ENCODE peak calls at places on chromosomes 11 and 22, in nine cellular contexts. X, P, L, A, V, T, I, D and O are unnamed samples.

GRCh38 chr11:20102393-20102792 is 57.9 kb downstream of the DBX1 start:
- DNase-seq in D (no peak), X (no peak), L (no peak), P (no peak), T (peak; percentile 68), V (no peak), A (no peak), I (no peak), O (no peak)

GRCh38 chr11:128506999-128507591 is 80.3 kb downstream of the ETS1 start:
- DNase-seq in V (peak; percentile 63), L (no peak), D (peak; percentile 91), I (peak; percentile 86), A (peak; percentile 77), P (peak; percentile 97), T (peak; percentile 98), X (no peak), O (no peak)

GRCh38 chr11:35610636-35611035 is 7.6 kb upstream of the FJX1 start:
- DNase-seq in L (no peak), D (no peak), V (no peak), X (no peak), P (no peak), T (no peak), A (no peak), I (no peak), O (no peak)

GRCh38 chr11:100719362-100719761 is 32.3 kb downstream of the ARHGAP42 start:
- DNase-seq in L (peak; percentile 61), I (no peak), T (peak; percentile 8), X (no peak), D (no peak), A (no peak), V (peak; percentile 53), P (no peak), O (no peak)

GRCh38 chr11:111878385-111878765 is 590 bp downstream of the FDXACB1 start:
- DNase-seq in A (no peak), V (no peak), P (peak; percentile 10), D (no peak), T (peak; percentile 40), X (no peak), L (no peak), I (no peak), O (no peak)

GRCh38 chr22:44519895-44520294 is 21.9 kb upstream of the RTL6 start:
- DNase-seq in T (no peak), V (no peak), A (no peak), D (no peak), X (no peak), P (no peak), L (no peak), I (no peak), O (no peak)

GRCh38 chr22:39173787-39174497 is 21.5 kb upstream of the CBX7 start:
- DNase-seq in X (peak; percentile 72), A (no peak), I (no peak), L (no peak), D (no peak), V (no peak), T (no peak), P (no peak), O (no peak)

GRCh38 chr11:102800774-102801173 is 2.8 kb upstream of the MMP1 start:
- DNase-seq in I (no peak), T (peak; percentile 65), A (no peak), D (peak; percentile 66), P (no peak), V (no peak), X (no peak), L (no peak), O (no peak)

DNA sequence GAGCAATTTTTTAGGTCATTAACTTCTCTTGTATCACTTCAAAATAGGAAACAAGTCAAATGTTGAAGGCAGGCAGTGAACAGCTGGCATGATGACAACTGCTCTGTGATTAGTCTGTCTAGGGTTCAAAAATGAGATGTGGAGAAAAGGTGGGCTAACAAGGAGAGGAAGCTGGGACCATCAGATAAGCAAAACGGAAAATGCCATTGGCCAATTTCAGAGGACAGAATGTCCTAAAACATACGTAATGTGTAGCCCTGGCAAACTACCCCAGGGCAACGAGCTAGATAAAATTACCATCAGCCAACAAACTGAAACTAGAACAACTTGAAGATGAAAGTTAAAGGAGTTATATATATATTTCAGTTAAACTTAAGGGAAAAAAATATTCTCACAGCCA is 93.2 kb downstream of the RELT start:
- DNase-seq in D (no peak), A (no peak), T (no peak), I (no peak), L (no peak), X (no peak), V (no peak), P (no peak), O (no peak)
- TF ChIP-seq CTCF in D (no peak), A (no peak), T (no peak), I (no peak), L (no peak), X (no peak), V (no peak), P (no peak), O (no peak)

DNA sequence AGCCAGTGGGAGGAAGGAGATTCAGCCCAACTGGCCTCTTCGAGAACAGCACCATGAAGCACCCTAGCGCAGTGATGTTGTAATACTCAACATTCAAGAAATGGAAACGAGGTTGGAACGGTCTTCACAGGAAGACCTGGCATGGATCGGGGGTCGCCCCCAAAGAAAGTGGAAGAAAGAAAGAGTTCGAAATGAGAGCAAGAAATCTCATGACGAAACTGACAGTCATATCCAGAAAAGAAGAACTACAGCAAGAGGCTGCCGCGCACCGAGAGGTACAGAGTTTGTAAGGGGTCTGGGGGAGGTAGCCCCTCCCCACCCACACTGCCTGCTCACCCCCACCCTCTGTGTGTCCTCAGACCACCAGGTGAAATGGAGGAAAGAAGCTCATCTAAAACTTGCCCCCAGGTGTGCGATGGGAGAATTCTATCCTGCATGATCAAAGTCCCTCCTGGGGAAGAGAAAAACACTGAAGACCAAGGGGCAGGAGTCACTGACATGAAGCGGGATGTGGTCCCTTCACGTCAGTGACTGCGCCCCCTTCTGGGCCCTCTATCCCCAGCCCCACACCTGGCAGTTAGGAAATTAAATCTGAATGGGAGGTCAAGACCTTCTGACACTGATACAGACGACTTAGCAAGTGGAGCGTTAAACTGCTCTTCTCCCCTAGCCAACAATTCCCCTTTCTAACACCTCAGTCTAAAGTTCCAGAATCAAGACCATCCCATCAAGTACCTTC is 52.9 kb upstream of the SPATA19 start:
- DNase-seq in A (no peak), P (no peak), T (no peak), L (no peak), X (no peak), D (peak; percentile 19), V (peak; percentile 9), I (no peak), O (no peak)
- TF ChIP-seq CTCF in A (no peak), P (no peak), T (no peak), L (no peak), X (no peak), D (no peak), V (peak; percentile 19), I (no peak), O (no peak)

DNA sequence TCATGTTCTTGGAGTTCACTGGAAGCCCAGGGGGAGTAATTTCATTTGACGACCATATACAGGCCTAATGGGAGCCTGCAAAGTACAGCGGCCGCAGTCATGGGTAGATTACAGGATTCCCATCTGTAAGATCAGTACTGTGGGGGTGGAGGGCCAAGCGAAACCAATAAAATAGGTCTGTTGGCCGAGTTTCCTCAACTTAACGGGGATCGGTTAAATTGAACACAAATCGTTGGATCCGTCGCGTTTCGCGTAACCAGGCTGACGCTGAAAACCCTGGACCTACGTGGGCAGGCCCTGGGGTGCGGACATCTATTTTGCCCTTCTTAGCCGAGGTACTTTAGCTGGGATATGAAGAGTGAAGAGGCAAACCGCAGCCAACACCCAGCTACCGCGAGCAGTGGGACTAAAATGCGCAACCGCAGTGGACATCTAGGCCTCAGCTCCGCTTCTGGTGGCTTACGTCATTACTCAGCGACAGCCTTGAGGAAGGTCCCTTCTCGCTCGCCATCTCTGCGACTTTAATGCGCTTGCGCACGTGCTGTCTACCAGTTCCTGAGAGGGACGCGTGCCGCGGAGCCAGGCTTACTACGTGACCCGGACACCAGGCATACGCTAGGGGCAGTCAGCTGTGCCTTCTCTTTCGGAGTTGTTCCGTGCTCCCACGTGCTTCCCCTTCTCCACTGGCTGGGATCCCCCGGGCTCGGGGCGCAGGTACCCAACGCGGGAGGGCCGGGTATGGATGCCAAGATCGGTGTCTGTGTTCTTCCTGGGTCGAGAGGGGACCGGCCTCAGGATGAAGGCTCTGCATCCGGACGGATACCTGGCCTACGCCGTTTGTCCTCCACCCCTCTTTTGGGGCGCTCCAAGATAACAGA is at the start of gene NAT10:
- DNase-seq in P (peak; percentile 99), V (peak; percentile 92), X (peak; percentile 96), I (peak; percentile 96), T (peak; percentile 99), A (peak; percentile 97), D (peak; percentile 99), L (peak; percentile 96), O (peak; percentile 100)
- TF ChIP-seq CTCF in P (peak; percentile 39), V (no peak), X (no peak), I (no peak), T (peak; percentile 9), A (peak; percentile 25), D (no peak), L (no peak), O (peak; percentile 22)

DNA sequence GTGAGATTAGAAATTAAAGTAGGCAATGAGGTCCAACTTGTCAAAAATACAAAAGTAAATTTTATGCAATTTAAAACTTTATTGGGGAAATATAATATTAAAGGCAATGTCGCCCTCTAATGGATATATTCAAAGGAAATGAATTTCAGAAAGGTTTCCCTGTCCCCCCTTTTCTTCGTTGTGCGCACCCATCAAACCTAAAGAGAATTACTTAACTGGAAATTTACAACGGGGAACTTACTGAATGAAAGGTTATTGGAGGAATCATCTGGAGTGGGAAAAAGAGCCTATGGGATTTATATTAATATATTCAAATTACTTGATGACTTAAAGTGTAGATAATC is 1.7 kb upstream of the ABTB2 start:
- DNase-seq in V (no peak), P (no peak), I (no peak), D (no peak), L (no peak), T (no peak), A (no peak), X (no peak), O (no peak)
- TF ChIP-seq CTCF in V (no peak), P (peak; percentile 78), I (no peak), D (no peak), L (peak; percentile 47), T (no peak), A (no peak), X (peak; percentile 68), O (peak; percentile 82)

GRCh38 chr11:110738641-110739040 is 26.4 kb upstream of the ARHGAP20 start:
- DNase-seq in A (no peak), D (no peak), V (no peak), T (no peak), L (no peak), P (no peak), X (no peak), I (no peak), O (no peak)
- TF ChIP-seq CTCF in A (no peak), D (no peak), V (no peak), T (no peak), L (no peak), P (peak; percentile 8), X (no peak), I (no peak), O (no peak)

GRCh38 chr11:6568191-6568918 is 35.1 kb downstream of the RRP8 start:
- DNase-seq in L (no peak), T (peak; percentile 85), P (peak; percentile 18), A (peak; percentile 86), V (peak; percentile 57), D (peak; percentile 67), I (no peak), X (no peak), O (no peak)
- TF ChIP-seq CTCF in L (no peak), T (no peak), P (peak; percentile 27), A (no peak), V (no peak), D (no peak), I (no peak), X (no peak), O (no peak)